ENCODE peak calls at places on chromosomes 16 and 17, in four cellular contexts. Q, B, I and H are unnamed samples.

GRCh38 chr17:78166416-78166815 is 2.0 kb upstream of the SYNGR2 start:
- DNase-seq in Q (no peak), B (no peak), I (no peak), H (no peak)

GRCh38 chr16:27520982-27521673 is 28.6 kb downstream of the GTF3C1 start:
- DNase-seq in Q (no peak), B (no peak), I (peak), H (no peak)

GRCh38 chr17:39668141-39668924 is at the start of gene PNMT:
- DNase-seq in Q (peak), B (peak), I (peak), H (no peak)

GRCh38 chr17:69501591-69502468 is 87.3 kb downstream of the MAP2K6 start:
- DNase-seq in Q (no peak), B (peak), I (peak), H (no peak)

GRCh38 chr16:29192329-29193247 is 207.7 kb downstream of the LAT start:
- DNase-seq in Q (no peak), B (no peak), I (peak), H (no peak)

GRCh38 chr16:85347213-85347591 is 234.9 kb upstream of the CIBAR2 start:
- DNase-seq in Q (peak), B (no peak), I (no peak), H (no peak)

GRCh38 chr17:78026381-78026780 is 67.9 kb downstream of the TNRC6C start:
- DNase-seq in Q (no peak), B (no peak), I (no peak), H (no peak)

GRCh38 chr16:11056989-11057645 is 112.8 kb downstream of the CLEC16A start:
- DNase-seq in Q (no peak), B (no peak), I (peak), H (no peak)

GRCh38 chr17:64938925-64939474 is 19.7 kb upstream of the LRRC37A3 start:
- DNase-seq in Q (peak), B (no peak), I (no peak), H (no peak)

GRCh38 chr17:79944821-79945391 is 90.8 kb downstream of the TBC1D16 start:
- DNase-seq in Q (peak), B (no peak), I (peak), H (peak)

GRCh38 chr17:12637015-12637414 is 28.7 kb upstream of the MYOCD start:
- DNase-seq in Q (no peak), B (no peak), I (no peak), H (no peak)

GRCh38 chr17:33976816-33977215 is 278.3 kb upstream of the CCL2 start:
- DNase-seq in Q (no peak), B (no peak), I (no peak), H (peak)

GRCh38 chr17:1179635-1180433 is at the start of gene ABR:
- DNase-seq in Q (peak), B (peak), I (peak), H (peak)

GRCh38 chr16:4260360-4260759 is 12.5 kb downstream of the TFAP4 start:
- DNase-seq in Q (peak), B (no peak), I (no peak), H (no peak)

GRCh38 chr17:67770539-67770938 is 52.8 kb downstream of the NOL11 start:
- DNase-seq in Q (no peak), B (no peak), I (no peak), H (no peak)

DNA sequence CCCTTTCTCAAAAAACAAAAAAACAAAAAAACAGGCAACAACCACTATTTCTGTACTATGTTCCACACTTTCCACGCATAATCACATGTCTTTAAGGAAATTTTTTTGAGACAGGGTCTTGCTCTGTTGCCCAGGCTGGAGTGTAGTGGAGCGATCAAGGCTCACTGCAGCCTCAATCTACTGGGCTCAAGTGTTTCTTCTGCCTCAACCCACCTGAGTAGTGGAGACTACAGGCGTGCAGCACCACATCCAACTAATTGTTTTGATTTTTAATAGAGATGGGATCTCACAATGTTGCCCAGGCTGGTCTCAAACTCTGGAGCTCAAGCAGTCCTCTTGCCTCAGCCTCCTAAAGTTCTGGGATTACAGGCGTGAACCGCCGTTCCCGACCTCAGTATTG is 52.6 kb upstream of the BPTF start:
- DNase-seq in Q (no peak), B (no peak), I (no peak), H (no peak)
- TF ChIP-seq CTCF in Q (no peak), B (no peak), I (no peak), H (no peak)

GRCh38 chr16:16864536-16864935 is 485.6 kb downstream of the NPIPA7 start:
- DNase-seq in Q (no peak), B (no peak), I (no peak), H (no peak)
- TF ChIP-seq CTCF in Q (no peak), B (no peak), I (no peak), H (no peak)

GRCh38 chr16:2585651-2586081 is 47.8 kb downstream of the PDPK1 start:
- DNase-seq in Q (peak), B (no peak), I (no peak), H (no peak)

GRCh38 chr16:2586901-2587480 is 49.2 kb downstream of the PDPK1 start:
- DNase-seq in Q (peak), B (no peak), I (no peak), H (no peak)

GRCh38 chr16:2587891-2588565 is 50.2 kb downstream of the PDPK1 start:
- DNase-seq in Q (peak), B (no peak), I (no peak), H (no peak)

GRCh38 chr16:2584742-2585650 is 47.2 kb downstream of the PDPK1 start:
- DNase-seq in Q (peak), B (no peak), I (peak), H (no peak)

GRCh38 chr16:2586241-2586640 is 48.4 kb downstream of the PDPK1 start:
- DNase-seq in Q (peak), B (no peak), I (no peak), H (no peak)
- TF ChIP-seq CTCF in Q (no peak), B (no peak), I (no peak), H (peak)

DNA sequence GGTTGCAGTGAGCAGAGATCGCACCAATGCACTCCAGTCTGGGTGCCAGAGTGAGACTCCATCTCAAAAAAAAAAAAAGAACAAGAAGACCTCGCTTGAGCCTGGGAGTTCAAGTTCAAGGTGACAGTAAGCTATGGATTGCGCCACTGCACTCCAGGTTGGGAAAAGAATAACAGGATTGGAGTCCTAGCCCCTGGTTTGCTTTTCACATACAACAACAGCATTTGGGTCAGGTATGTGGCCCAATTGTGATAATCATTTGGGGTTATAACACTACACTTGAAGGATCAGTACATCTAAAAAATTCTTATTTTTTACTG is 3.4 kb upstream of the SEPHS2 start:
- DNase-seq in Q (no peak), B (no peak), I (no peak), H (no peak)
- TF ChIP-seq CTCF in Q (no peak), B (no peak), I (no peak), H (no peak)

DNA sequence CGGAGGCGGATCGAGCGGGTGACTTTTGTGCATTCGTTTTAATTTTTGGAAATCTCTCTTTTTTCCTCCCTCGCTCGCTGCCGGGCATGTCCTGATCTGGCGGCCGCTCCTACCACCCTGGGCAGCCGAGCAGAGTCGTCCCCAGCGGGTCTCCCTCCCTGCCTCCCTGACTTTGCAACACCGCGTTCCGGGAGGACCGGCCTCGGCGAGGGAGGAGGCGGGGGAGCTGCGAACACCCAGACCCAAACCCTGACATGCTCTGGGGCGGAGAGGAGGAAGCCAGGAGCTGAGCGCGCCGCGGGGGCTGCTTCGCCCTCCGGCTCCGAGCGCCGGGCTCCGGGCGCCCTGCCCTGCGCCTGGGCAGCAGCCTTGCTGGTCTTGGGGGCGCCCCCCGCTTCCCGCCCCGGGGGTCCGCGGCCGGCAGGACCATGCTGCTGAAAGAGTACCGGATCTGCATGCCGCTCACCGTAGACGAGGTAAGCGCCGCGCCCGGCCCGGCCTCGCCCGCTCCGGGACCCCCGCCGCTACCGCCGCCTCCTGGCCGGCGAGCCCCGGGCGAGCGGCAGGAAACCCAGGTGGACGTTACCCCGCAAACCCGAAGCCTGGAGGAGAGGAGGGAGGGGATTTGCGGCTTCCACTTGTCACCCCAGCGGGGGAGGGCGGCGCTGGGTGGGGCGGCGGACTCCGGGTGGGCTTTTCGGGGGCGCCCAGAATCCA is 804 bp downstream of the PITPNC1 start:
- DNase-seq in Q (peak), B (peak), I (peak), H (no peak)
- TF ChIP-seq CTCF in Q (peak), B (peak), I (no peak), H (peak)

GRCh38 chr17:48162305-48162934 is 54.9 kb downstream of the SNX11 start:
- DNase-seq in Q (no peak), B (no peak), I (no peak), H (no peak)

GRCh38 chr17:48161127-48161905 is 53.8 kb downstream of the SNX11 start:
- DNase-seq in Q (no peak), B (no peak), I (no peak), H (no peak)

GRCh38 chr17:48160177-48160967 is 52.8 kb downstream of the SNX11 start:
- DNase-seq in Q (no peak), B (peak), I (no peak), H (no peak)

GRCh38 chr17:48162946-48163506 is 55.5 kb downstream of the SNX11 start:
- DNase-seq in Q (no peak), B (no peak), I (no peak), H (no peak)

GRCh38 chr17:48163809-48164208 is 56.2 kb downstream of the SNX11 start:
- DNase-seq in Q (no peak), B (no peak), I (no peak), H (no peak)
- TF ChIP-seq CTCF in Q (no peak), B (peak), I (no peak), H (no peak)

DNA sequence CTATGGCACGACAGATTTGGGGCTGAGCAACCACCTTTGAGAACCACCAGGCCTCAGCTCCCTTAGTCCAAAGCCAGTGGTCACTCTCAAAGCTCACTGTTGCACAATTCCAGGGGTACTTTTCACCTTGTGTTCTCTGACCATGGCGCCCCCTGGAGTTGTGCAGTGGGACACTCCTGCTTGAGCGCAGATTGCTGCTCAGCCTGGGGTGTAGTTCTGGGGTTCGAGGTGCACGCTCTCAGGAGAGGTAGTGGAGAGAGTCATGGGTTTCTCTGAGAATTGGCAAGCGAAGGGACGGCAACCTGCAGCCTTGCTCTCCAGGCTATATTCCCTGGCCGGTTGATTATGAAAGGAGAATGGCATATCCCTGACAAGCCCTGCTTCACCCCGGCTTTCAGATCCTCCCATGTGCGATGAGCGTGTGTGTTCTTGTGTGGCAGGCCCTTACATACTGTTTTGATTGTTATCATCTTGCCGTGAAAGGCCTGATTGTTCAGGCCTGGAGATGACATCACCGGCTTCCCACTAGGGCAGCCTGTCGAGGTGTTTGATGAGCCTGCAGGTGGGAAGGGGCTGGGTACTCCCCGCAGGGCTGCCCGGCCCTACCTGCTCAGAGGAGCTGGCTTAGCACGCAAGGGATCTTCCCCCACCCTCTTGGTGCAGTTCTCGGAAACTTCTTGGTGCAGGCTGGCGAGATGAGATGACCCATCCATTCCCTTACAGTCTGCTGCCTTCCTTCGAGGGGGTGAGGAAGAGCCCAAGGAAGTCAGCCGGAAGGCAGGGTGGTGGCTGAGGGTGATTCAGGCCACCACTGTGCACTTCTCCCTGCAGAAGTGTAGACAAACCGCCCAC is 431.2 kb downstream of the SLC39A11 start:
- DNase-seq in Q (no peak), B (no peak), I (no peak), H (no peak)
- TF ChIP-seq CTCF in Q (no peak), B (peak), I (no peak), H (peak)

GRCh38 chr16:81168406-81168805 is 70.1 kb upstream of the BCO1 start:
- DNase-seq in Q (no peak), B (no peak), I (no peak), H (no peak)

GRCh38 chr16:81167851-81168250 is 70.6 kb upstream of the BCO1 start:
- DNase-seq in Q (no peak), B (no peak), I (peak), H (no peak)

GRCh38 chr16:81174644-81175324 is 63.7 kb upstream of the BCO1 start:
- DNase-seq in Q (no peak), B (no peak), I (no peak), H (no peak)

GRCh38 chr16:81172769-81173658 is 65.5 kb upstream of the BCO1 start:
- DNase-seq in Q (no peak), B (no peak), I (no peak), H (no peak)

DNA sequence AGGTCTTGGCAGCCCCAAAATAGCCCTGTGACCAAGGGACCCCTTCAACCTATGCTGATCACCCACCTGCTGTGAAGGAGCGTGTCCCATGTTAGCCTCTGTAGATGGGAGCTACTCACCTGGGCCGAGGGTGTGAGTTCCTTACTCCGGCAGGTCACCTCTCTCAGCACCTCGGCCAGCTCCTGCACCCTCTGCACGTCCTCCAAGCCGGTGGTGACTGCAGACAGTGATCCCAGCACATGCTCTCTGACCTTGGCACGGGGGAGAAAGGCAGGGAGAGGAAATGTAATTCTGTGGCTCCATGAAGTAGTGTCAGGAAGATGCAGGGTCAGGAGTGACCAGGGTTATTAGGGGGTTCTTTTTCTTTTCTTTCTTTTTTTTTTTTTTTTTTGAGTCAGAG is 67.7 kb upstream of the BCO1 start:
- DNase-seq in Q (no peak), B (peak), I (no peak), H (no peak)
- TF ChIP-seq CTCF in Q (no peak), B (no peak), I (no peak), H (no peak)

GRCh38 chr17:67218385-67218950 is 26.5 kb downstream of the HELZ start:
- DNase-seq in Q (no peak), B (no peak), I (no peak), H (no peak)

GRCh38 chr17:67223924-67224323 is 21.1 kb downstream of the HELZ start:
- DNase-seq in Q (no peak), B (no peak), I (no peak), H (no peak)

GRCh38 chr17:67216544-67217320 is 28.3 kb downstream of the HELZ start:
- DNase-seq in Q (no peak), B (no peak), I (no peak), H (no peak)

GRCh38 chr17:67217446-67217845 is 27.6 kb downstream of the HELZ start:
- DNase-seq in Q (no peak), B (no peak), I (no peak), H (no peak)

DNA sequence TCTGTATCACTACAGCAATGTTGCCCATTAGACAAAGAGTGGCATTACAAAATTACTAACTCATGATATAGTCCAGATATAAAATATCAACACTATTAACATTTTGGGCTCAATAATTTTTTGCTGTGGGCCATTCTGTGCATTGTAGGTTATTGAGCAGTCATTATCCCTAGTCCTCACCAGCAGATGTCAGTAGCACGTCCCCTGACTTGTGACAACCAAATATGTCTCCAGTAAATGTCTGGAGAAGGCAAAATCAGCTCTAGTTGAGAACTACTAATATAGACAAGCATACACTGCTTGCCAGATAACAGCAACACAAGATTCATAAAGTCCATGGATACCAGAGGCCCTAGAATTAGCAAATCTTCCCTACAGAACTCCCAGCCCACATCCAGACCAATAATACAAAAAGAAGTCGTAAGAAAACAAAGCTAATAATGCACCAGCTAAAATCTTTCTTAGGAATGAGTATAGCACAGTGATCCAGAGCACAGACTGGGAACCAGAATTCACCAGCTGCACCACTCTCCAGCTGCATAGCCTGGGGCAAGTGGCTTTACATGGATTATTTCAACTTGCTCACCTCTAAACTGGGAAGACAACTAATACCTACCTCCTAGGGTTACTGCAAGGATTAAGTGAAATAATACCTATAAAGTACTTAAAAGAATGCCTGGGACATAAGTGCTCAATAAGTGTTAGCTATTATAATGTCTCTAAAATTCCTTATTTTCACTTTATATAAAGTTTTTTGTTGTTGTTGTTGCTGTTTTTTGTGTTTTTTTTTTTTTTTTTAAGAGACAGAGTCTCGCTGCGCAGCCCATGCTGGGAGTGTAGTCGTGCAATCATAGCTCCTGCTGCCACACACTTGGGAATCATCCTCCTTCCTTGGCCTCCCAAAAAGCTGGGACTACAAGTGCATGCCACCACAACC is 23.7 kb downstream of the HELZ start:
- DNase-seq in Q (no peak), B (no peak), I (no peak), H (no peak)
- TF ChIP-seq CTCF in Q (peak), B (peak), I (peak), H (peak)

DNA sequence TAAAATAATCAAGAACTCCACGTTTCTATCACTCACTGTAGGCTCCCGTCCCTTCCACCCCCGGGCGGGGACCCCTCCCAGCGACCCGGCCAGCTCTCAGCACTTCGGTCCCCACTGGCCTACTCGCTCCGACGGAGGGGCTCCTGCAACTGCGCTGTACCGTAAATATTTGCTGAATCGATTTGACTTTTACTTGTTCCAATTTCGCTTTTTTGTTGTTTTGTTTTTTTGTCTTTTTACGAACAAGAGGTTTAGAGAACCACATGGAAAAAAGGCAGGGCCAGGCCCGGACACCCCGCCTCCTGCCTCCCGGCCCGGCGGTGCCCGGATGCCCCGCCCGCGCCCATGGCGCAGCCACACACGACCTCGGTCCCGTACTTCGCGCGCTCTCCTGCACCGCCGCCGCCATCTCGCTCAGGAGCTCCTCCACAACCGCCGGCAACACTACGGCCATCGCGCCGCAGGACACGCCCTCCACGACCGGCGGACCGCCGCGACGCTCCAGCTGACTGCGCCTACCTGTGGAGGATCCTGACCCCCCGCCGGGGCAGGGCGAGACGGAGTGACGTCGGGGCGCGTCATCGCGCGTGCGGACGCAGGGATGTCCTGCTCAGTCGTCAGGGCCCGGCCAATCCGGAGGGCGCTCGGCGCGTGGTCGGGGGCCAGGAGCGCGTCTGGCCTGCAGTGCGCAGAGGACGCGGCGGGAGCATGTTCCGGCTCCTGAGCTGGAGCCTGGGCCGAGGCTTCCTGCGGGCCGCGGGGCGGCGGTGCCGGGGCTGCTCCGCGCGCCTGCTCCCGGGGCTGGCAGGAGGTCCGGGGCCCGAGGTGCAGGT is at the start of the genes TTC19 and ZSWIM7:
- DNase-seq in Q (peak), B (peak), I (peak), H (peak)
- TF ChIP-seq CTCF in Q (no peak), B (no peak), I (peak), H (no peak)